ENCODE peak calls at places on chromosomes 11 and 22, in eight cellular contexts. U, X, D, P, W, R, A and F are unnamed samples.

GRCh38 chr11:125498521-125498920 is 2.5 kb upstream of the FEZ1 start:
- DNase-seq in U (no peak), X (no peak), R (no peak), D (no peak), P (no peak), A (no peak), W (no peak), F (no peak)

GRCh38 chr11:541433-541885 is 4.1 kb downstream of the LRRC56 start:
- DNase-seq in A (no peak), X (no peak), U (no peak), R (no peak), P (no peak), W (no peak), D (no peak), F (no peak)

GRCh38 chr11:117281159-117281558 is 10.0 kb upstream of the BACE1-AS start:
- DNase-seq in U (no peak), A (no peak), R (no peak), P (no peak), X (no peak), D (no peak), W (no peak), F (peak)

GRCh38 chr22:39517470-39517869 is 2.9 kb upstream of the ATF4 start:
- DNase-seq in A (no peak), D (no peak), U (no peak), X (no peak), P (no peak), R (no peak), W (no peak), F (no peak)

GRCh38 chr11:107706531-107706930 is 5.3 kb downstream of the SLN start:
- DNase-seq in A (no peak), P (no peak), R (no peak), X (no peak), W (no peak), D (no peak), U (no peak), F (no peak)

GRCh38 chr11:63761870-63762661 is 6.5 kb downstream of the ZFTA start:
- DNase-seq in W (no peak), D (no peak), U (peak), A (no peak), X (no peak), R (peak), P (peak), F (no peak)

GRCh38 chr11:440065-441042 is 1.5 kb downstream of the ANO9 start:
- DNase-seq in P (peak), W (no peak), X (no peak), U (no peak), A (no peak), D (peak), R (peak), F (no peak)

GRCh38 chr22:39994046-39994565 is 648 bp upstream of the FAM83F start:
- DNase-seq in D (no peak), P (peak), X (no peak), R (no peak), A (no peak), U (no peak), W (no peak), F (no peak)

GRCh38 chr11:118715245-118715807 is 35.9 kb upstream of the TREH start:
- DNase-seq in W (no peak), X (no peak), A (no peak), R (peak), P (no peak), U (no peak), D (no peak), F (no peak)

GRCh38 chr11:86511086-86511551 is 136.4 kb downstream of the CCDC81 start:
- DNase-seq in R (no peak), P (no peak), W (no peak), X (no peak), A (no peak), D (no peak), U (no peak), F (no peak)

GRCh38 chr22:50184004-50184461 is 1.7 kb upstream of the TRABD start:
- DNase-seq in P (no peak), X (no peak), W (no peak), D (peak), A (peak), U (peak), R (peak), F (no peak)

GRCh38 chr22:45472426-45472825 is 30.3 kb upstream of the FBLN1 start:
- DNase-seq in P (no peak), W (no peak), A (peak), U (no peak), R (no peak), X (no peak), D (no peak), F (no peak)

GRCh38 chr22:41301085-41302015 is at the start of gene ZC3H7B:
- DNase-seq in A (peak), R (peak), D (peak), P (peak), W (peak), X (peak), U (peak), F (no peak)

GRCh38 chr11:2298795-2299747 is 2.6 kb downstream of the C11orf21 start:
- DNase-seq in D (peak), U (no peak), X (peak), A (peak), W (peak), P (peak), R (no peak), F (no peak)

GRCh38 chr22:25235547-25236290 is 16.3 kb downstream of the CRYBB2 start:
- DNase-seq in P (peak), R (peak), U (peak), D (peak), A (peak), X (peak), W (peak), F (peak)

GRCh38 chr11:11786771-11787170 is 55.0 kb upstream of the USP47 start:
- DNase-seq in P (peak), A (no peak), W (no peak), X (no peak), R (no peak), D (no peak), U (no peak), F (no peak)

GRCh38 chr22:22550789-22551434 is 8.2 kb downstream of the PRAME start:
- DNase-seq in D (no peak), U (no peak), R (no peak), P (no peak), W (no peak), A (no peak), X (no peak), F (no peak)

GRCh38 chr22:49011379-49011768 is 816.3 kb downstream of the BRD1 start:
- DNase-seq in D (no peak), P (no peak), X (peak), A (peak), U (no peak), W (no peak), R (no peak), F (no peak)

GRCh38 chr11:110907629-110908028 is 195.4 kb upstream of the ARHGAP20 start:
- DNase-seq in D (peak), W (no peak), X (no peak), R (peak), U (no peak), P (peak), A (no peak), F (peak)

GRCh38 chr11:76670475-76671235 is at the start of gene LRRC32:
- DNase-seq in X (no peak), W (no peak), D (peak), U (peak), P (peak), R (peak), A (peak), F (no peak)

GRCh38 chr22:19448076-19448607 is 631 bp upstream of the C22orf39 start:
- DNase-seq in D (peak), P (peak), R (peak), W (peak), X (no peak), A (no peak), U (no peak), F (no peak)

GRCh38 chr11:35619030-35619753 is 932 bp downstream of the FJX1 start:
- DNase-seq in W (peak), X (no peak), D (peak), P (peak), U (peak), R (peak), A (peak), F (no peak)

GRCh38 chr11:31958086-31958735 is 132.7 kb upstream of the RCN1 start:
- DNase-seq in W (peak), P (peak), U (peak), X (peak), A (no peak), R (peak), D (peak), F (no peak)

GRCh38 chr11:93895106-93895862 is 44.9 kb upstream of the VSTM5 start:
- DNase-seq in R (peak), U (no peak), A (no peak), W (peak), P (peak), X (no peak), D (no peak), F (no peak)

GRCh38 chr11:115927823-115928329 is 423.7 kb upstream of the CADM1 start:
- DNase-seq in A (no peak), P (no peak), X (no peak), R (no peak), D (no peak), W (no peak), U (no peak), F (no peak)

GRCh38 chr11:46247664-46248063 is 29.8 kb upstream of the CREB3L1 start:
- DNase-seq in W (peak), R (peak), P (peak), U (no peak), D (peak), A (no peak), X (peak), F (no peak)

GRCh38 chr11:64736654-64737053 is 7.3 kb downstream of the RASGRP2 start:
- DNase-seq in W (no peak), A (no peak), X (no peak), U (no peak), R (no peak), P (no peak), D (no peak), F (no peak)

GRCh38 chr11:64459016-64459415 is 100.1 kb downstream of the RPS6KA4 start:
- DNase-seq in W (no peak), X (no peak), P (no peak), U (no peak), D (peak), R (no peak), A (peak), F (no peak)

GRCh38 chr22:37273126-37273845 is 9.0 kb upstream of the CYTH4 start:
- DNase-seq in X (no peak), R (no peak), U (no peak), P (no peak), W (no peak), D (no peak), A (no peak), F (peak)

GRCh38 chr11:129434641-129435498 is 59.2 kb downstream of the BARX2 start:
- DNase-seq in D (no peak), X (no peak), W (no peak), P (no peak), U (no peak), A (no peak), R (no peak), F (peak)

GRCh38 chr11:67285541-67286498 is 3.3 kb upstream of the ANKRD13D start:
- DNase-seq in P (no peak), D (no peak), W (no peak), X (peak), R (no peak), U (peak), A (no peak), F (no peak)

GRCh38 chr11:131534031-131534430 is 163.6 kb downstream of the NTM start:
- DNase-seq in W (no peak), D (no peak), R (no peak), P (no peak), U (no peak), X (no peak), A (no peak), F (no peak)